ENCODE peak calls at places on chromosomes 2 and 18, in nine cellular contexts. P is kidney; R is activated gamma-delta T cell treated with anti-CD3 and anti-CD28 coated beads, Interleukin-2, amount 50 U/mL, for 16 hours; J is LoVo; T is GM20000; K is mesenchymal stem cell; G is CD8-positive, alpha-beta memory T cell; B is lower leg skin; D is GM12864. F is an unnamed sample.

GRCh38 chr2:240143801-240144648 is 3.6 kb upstream of the OTOS start:
- DNase-seq in T (peak), D (no peak), J (peak), B (peak), R (peak), P (peak), K (peak), G (peak), F (peak)

GRCh38 chr2:134002921-134003320 is 251.0 kb upstream of the MGAT5 start:
- DNase-seq in R (no peak), T (no peak), B (no peak), J (no peak), P (no peak), D (no peak), K (no peak), G (no peak), F (no peak)

GRCh38 chr2:135451966-135452365 is 79.1 kb downstream of the ZRANB3 start:
- DNase-seq in T (no peak), K (no peak), R (no peak), B (no peak), G (no peak), P (no peak), J (no peak), D (no peak), F (no peak)

GRCh38 chr2:24721470-24721869 is 71.7 kb downstream of the PTRHD1 start:
- DNase-seq in K (peak), P (peak), T (peak), J (no peak), B (peak), R (no peak), D (no peak), G (no peak), F (no peak)

GRCh38 chr2:199463708-199464613 is 6.2 kb upstream of the SATB2 start:
- DNase-seq in B (no peak), J (no peak), K (no peak), T (peak), R (no peak), G (no peak), D (no peak), P (peak), F (no peak)

GRCh38 chr18:23523429-23524212 is 20.3 kb downstream of the RMC1 start:
- DNase-seq in G (no peak), T (peak), P (no peak), R (no peak), K (peak), J (no peak), B (no peak), D (no peak), F (no peak)

GRCh38 chr2:202165945-202166344 is 72.5 kb downstream of the SUMO1 start:
- DNase-seq in D (no peak), B (no peak), G (no peak), P (no peak), K (no peak), T (no peak), R (no peak), J (no peak), F (no peak)

GRCh38 chr2:31294230-31294629 is 60.3 kb downstream of the EHD3 start:
- DNase-seq in D (no peak), B (no peak), G (no peak), P (no peak), R (no peak), J (no peak), K (no peak), T (no peak), F (no peak)

GRCh38 chr2:201966691-201967388 is 66.8 kb upstream of the FZD7 start:
- DNase-seq in D (no peak), J (no peak), R (no peak), T (no peak), P (peak), G (no peak), K (no peak), B (no peak), F (no peak)

GRCh38 chr18:49784427-49785185 is 28.7 kb downstream of the ACAA2 start:
- DNase-seq in B (no peak), J (no peak), G (no peak), T (no peak), K (no peak), P (no peak), D (no peak), R (no peak), F (no peak)

GRCh38 chr18:37396981-37397720 is 168.4 kb downstream of the CELF4 start:
- DNase-seq in B (no peak), K (peak), D (no peak), R (no peak), P (peak), T (no peak), G (no peak), J (no peak), F (no peak)

GRCh38 chr2:94986392-94986963 is 39.0 kb upstream of the MAL start:
- DNase-seq in D (peak), R (no peak), J (peak), T (peak), B (peak), K (no peak), P (no peak), G (peak), F (peak)